ENCODE peak calls at places on chromosome 9, in nine cellular contexts. One of them, this sample, is unnamed.

GRCh38 chr9:113807173-113808061 is 68.7 kb upstream of the ZNF618 start:
- DNase-seq in prostate gland: peak; percentile 42
- DNase-seq in transverse colon: peak; percentile 53
- DNase-seq in vagina: no peak
- DNase-seq in IMR-90: peak; percentile 60
- DNase-seq in stomach: peak; percentile 60
- DNase-seq in GM12878: no peak
- DNase-seq in uterus: peak; percentile 57
- DNase-seq in upper lobe of left lung: peak; percentile 34
- DNase-seq in this sample: peak; percentile 71

GRCh38 chr9:69549310-69550202 is 122.6 kb downstream of the APBA1 start:
- DNase-seq in prostate gland: peak; percentile 23
- DNase-seq in upper lobe of left lung: no peak
- DNase-seq in transverse colon: no peak
- DNase-seq in IMR-90: peak; percentile 61
- DNase-seq in GM12878: no peak
- DNase-seq in stomach: no peak
- DNase-seq in uterus: no peak
- DNase-seq in vagina: no peak
- DNase-seq in this sample: peak; percentile 41

GRCh38 chr9:4137755-4138154 is 162.1 kb downstream of the GLIS3 start:
- DNase-seq in vagina: no peak
- DNase-seq in stomach: no peak
- DNase-seq in upper lobe of left lung: no peak
- DNase-seq in transverse colon: no peak
- DNase-seq in GM12878: no peak
- DNase-seq in IMR-90: peak; percentile 87
- DNase-seq in prostate gland: no peak
- DNase-seq in uterus: no peak
- DNase-seq in this sample: peak; percentile 21

GRCh38 chr9:94861589-94862241 is 135.2 kb downstream of the AOPEP start:
- DNase-seq in uterus: no peak
- DNase-seq in vagina: no peak
- DNase-seq in stomach: no peak
- DNase-seq in prostate gland: no peak
- DNase-seq in IMR-90: peak; percentile 85
- DNase-seq in GM12878: no peak
- DNase-seq in transverse colon: no peak
- DNase-seq in upper lobe of left lung: no peak
- DNase-seq in this sample: peak; percentile 52

GRCh38 chr9:122389799-122390481 is 19.1 kb downstream of the PTGS1 start:
- DNase-seq in uterus: no peak
- DNase-seq in transverse colon: no peak
- DNase-seq in upper lobe of left lung: peak; percentile 36
- DNase-seq in stomach: peak; percentile 70
- DNase-seq in prostate gland: peak; percentile 63
- DNase-seq in GM12878: no peak
- DNase-seq in IMR-90: no peak
- DNase-seq in vagina: peak; percentile 71
- DNase-seq in this sample: peak; percentile 66

GRCh38 chr9:108854641-108855528 is 901 bp downstream of the ACTL7B start:
- DNase-seq in uterus: no peak
- DNase-seq in vagina: no peak
- DNase-seq in upper lobe of left lung: no peak
- DNase-seq in stomach: no peak
- DNase-seq in transverse colon: no peak
- DNase-seq in GM12878: no peak
- DNase-seq in IMR-90: no peak
- DNase-seq in prostate gland: no peak
- DNase-seq in this sample: no peak

GRCh38 chr9:19999491-20000057 is 210.7 kb upstream of the SLC24A2 start:
- DNase-seq in stomach: no peak
- DNase-seq in vagina: no peak
- DNase-seq in transverse colon: no peak
- DNase-seq in IMR-90: peak; percentile 87
- DNase-seq in uterus: no peak
- DNase-seq in upper lobe of left lung: no peak
- DNase-seq in prostate gland: no peak
- DNase-seq in GM12878: peak; percentile 92
- DNase-seq in this sample: peak; percentile 53

GRCh38 chr9:35771943-35772342 is 17.9 kb upstream of the MSMP start:
- DNase-seq in transverse colon: peak; percentile 32
- DNase-seq in GM12878: no peak
- DNase-seq in IMR-90: no peak
- DNase-seq in stomach: no peak
- DNase-seq in vagina: no peak
- DNase-seq in prostate gland: no peak
- DNase-seq in uterus: no peak
- DNase-seq in upper lobe of left lung: no peak
- DNase-seq in this sample: no peak

GRCh38 chr9:26175264-26175663 is 497.0 kb upstream of the TUSC1 start:
- DNase-seq in prostate gland: no peak
- DNase-seq in upper lobe of left lung: no peak
- DNase-seq in transverse colon: no peak
- DNase-seq in IMR-90: no peak
- DNase-seq in uterus: no peak
- DNase-seq in GM12878: no peak
- DNase-seq in stomach: no peak
- DNase-seq in vagina: no peak
- DNase-seq in this sample: no peak

GRCh38 chr9:117224676-117225075 is 190.2 kb downstream of the ASTN2 start:
- DNase-seq in IMR-90: no peak
- DNase-seq in GM12878: no peak
- DNase-seq in stomach: no peak
- DNase-seq in transverse colon: no peak
- DNase-seq in prostate gland: no peak
- DNase-seq in uterus: no peak
- DNase-seq in vagina: no peak
- DNase-seq in upper lobe of left lung: no peak
- DNase-seq in this sample: peak; percentile 4

DNA sequence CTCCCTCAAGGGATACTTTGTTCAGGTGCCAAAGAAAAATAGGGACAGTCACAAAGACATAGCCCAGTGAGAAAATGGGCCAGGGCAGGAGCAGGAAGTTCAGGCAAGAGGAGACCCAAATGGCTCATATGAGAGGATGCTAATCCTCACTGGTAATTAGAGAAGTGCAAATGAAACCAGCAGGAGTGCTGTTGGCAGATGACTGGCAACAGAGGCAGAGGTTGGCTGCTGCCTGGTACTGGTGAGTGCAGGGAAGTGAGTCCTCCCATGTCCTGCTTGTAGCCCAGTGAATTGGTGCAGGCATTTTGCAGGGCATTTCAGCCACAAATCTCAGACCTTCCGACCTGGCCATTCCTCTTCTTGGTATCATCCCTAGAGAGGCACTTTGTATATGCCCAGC is 23.5 kb downstream of the ODF2 start:
- DNase-seq in GM12878: no peak
- DNase-seq in upper lobe of left lung: no peak
- DNase-seq in vagina: no peak
- DNase-seq in transverse colon: no peak
- DNase-seq in prostate gland: no peak
- DNase-seq in IMR-90: no peak
- DNase-seq in stomach: no peak
- DNase-seq in uterus: no peak
- DNase-seq in this sample: no peak
- TF ChIP-seq POLR2A in GM12878: no peak
- TF ChIP-seq POLR2A in upper lobe of left lung: no peak
- TF ChIP-seq POLR2A in vagina: no peak
- TF ChIP-seq POLR2A in transverse colon: no peak
- TF ChIP-seq POLR2A in prostate gland: no peak
- TF ChIP-seq POLR2A in IMR-90: no peak
- TF ChIP-seq POLR2A in stomach: no peak
- TF ChIP-seq POLR2A in uterus: no peak
- TF ChIP-seq POLR2A in this sample: no peak

DNA sequence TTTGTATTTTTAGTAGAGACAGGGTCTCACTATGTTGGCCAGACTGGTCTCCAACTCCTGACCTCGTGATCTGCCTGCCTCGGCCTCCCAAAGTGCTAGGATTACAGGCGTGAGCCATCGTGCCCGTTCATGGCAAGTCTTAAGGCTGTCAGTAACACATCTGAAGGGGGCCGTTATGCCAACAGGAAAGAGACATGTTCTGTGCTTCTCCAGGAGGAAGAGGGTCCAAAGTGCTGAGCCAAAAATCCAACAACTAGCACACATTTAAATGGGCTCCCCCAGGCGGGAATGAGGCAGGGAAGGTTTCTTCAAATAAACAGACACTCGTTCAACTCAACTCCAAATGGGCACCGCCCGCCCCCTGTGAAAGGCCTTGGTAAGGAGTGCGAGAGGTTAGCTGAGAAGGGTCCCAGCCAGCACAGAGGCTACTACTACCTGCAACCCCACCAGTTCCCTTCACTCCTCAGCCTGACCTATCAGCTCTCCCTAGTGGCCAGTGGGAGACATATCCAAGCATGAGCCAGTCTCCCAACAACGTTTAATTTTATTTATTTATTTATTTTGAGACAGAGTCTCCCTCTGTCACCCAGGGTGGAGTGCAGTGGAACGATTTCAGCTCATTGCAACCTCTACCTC is 84.1 kb upstream of the DMRT1 start:
- DNase-seq in transverse colon: peak; percentile 23
- DNase-seq in stomach: no peak
- DNase-seq in uterus: no peak
- DNase-seq in prostate gland: peak; percentile 29
- DNase-seq in GM12878: no peak
- DNase-seq in upper lobe of left lung: peak; percentile 28
- DNase-seq in IMR-90: peak; percentile 67
- DNase-seq in vagina: no peak
- DNase-seq in this sample: peak; percentile 95
- TF ChIP-seq CTCF in transverse colon: peak; percentile 54
- TF ChIP-seq CTCF in stomach: peak; percentile 55
- TF ChIP-seq CTCF in uterus: peak; percentile 51
- TF ChIP-seq CTCF in prostate gland: no peak
- TF ChIP-seq CTCF in GM12878: peak; percentile 26
- TF ChIP-seq CTCF in upper lobe of left lung: peak; percentile 43
- TF ChIP-seq CTCF in IMR-90: peak; percentile 64
- TF ChIP-seq CTCF in vagina: peak; percentile 44
- TF ChIP-seq CTCF in this sample: peak; percentile 84

DNA sequence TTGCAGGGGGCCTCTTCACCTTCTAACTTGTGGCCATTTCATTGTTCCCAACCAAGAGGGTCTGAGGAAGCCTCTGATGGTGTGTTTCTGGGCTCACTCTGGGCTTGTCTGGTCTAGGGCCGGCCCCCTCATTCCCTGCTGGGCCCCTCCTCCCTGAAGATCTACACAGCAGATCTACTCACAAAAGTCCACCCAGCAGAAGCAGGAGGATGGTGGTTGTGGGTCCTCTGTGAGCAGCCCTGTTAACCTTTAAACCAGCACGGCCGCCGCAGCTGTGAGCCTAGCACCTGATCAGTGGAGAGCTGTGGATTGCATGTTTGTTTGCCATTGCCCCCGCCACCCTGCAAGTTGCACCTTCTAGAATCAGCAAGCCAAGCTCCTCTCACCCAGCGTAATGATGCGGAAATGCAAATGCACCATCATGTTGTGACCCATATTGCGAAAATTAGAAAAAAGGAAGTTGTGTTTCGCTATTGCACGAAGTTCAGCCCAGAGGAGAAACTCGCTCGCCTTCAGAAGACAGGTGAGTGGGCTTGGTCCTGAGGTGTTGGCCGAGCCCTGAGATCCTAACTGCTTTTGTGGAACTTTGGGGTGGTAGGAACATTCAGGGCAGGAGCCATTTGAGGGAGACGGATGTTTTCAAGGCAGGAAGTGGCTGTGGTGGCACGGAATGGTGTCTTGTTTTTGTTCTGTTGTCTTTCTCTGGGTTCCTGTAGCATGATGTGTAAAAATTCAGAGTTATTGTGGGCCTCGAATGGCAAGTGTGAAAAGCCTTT is 16.7 kb downstream of the FGD3 start:
- DNase-seq in vagina: no peak
- DNase-seq in stomach: peak; percentile 49
- DNase-seq in uterus: no peak
- DNase-seq in upper lobe of left lung: peak; percentile 71
- DNase-seq in IMR-90: no peak
- DNase-seq in transverse colon: peak; percentile 59
- DNase-seq in prostate gland: no peak
- DNase-seq in GM12878: peak; percentile 80
- DNase-seq in this sample: peak; percentile 91
- TF ChIP-seq POLR2A in vagina: no peak
- TF ChIP-seq POLR2A in stomach: no peak
- TF ChIP-seq POLR2A in uterus: no peak
- TF ChIP-seq POLR2A in upper lobe of left lung: peak; percentile 52
- TF ChIP-seq POLR2A in IMR-90: no peak
- TF ChIP-seq POLR2A in transverse colon: peak; percentile 54
- TF ChIP-seq POLR2A in prostate gland: no peak
- TF ChIP-seq POLR2A in GM12878: peak; percentile 83
- TF ChIP-seq POLR2A in this sample: no peak

GRCh38 chr9:77021928-77022782 is 2.7 kb downstream of the FOXB2 start:
- DNase-seq in IMR-90: no peak
- DNase-seq in GM12878: no peak
- DNase-seq in vagina: no peak
- DNase-seq in upper lobe of left lung: no peak
- DNase-seq in uterus: no peak
- DNase-seq in prostate gland: no peak
- DNase-seq in stomach: no peak
- DNase-seq in transverse colon: no peak
- DNase-seq in this sample: no peak

GRCh38 chr9:77021289-77021927 is 2.0 kb downstream of the FOXB2 start:
- DNase-seq in prostate gland: no peak
- DNase-seq in GM12878: no peak
- DNase-seq in upper lobe of left lung: no peak
- DNase-seq in transverse colon: no peak
- DNase-seq in IMR-90: no peak
- DNase-seq in stomach: no peak
- DNase-seq in uterus: no peak
- DNase-seq in vagina: no peak
- DNase-seq in this sample: no peak

GRCh38 chr9:77023726-77024125 is 4.3 kb downstream of the FOXB2 start:
- DNase-seq in IMR-90: no peak
- DNase-seq in stomach: no peak
- DNase-seq in vagina: no peak
- DNase-seq in prostate gland: no peak
- DNase-seq in GM12878: no peak
- DNase-seq in transverse colon: no peak
- DNase-seq in uterus: no peak
- DNase-seq in upper lobe of left lung: no peak
- DNase-seq in this sample: no peak

GRCh38 chr9:77025146-77025545 is 5.7 kb downstream of the FOXB2 start:
- DNase-seq in transverse colon: no peak
- DNase-seq in IMR-90: no peak
- DNase-seq in GM12878: no peak
- DNase-seq in prostate gland: no peak
- DNase-seq in upper lobe of left lung: no peak
- DNase-seq in stomach: no peak
- DNase-seq in vagina: no peak
- DNase-seq in uterus: no peak
- DNase-seq in this sample: no peak

DNA sequence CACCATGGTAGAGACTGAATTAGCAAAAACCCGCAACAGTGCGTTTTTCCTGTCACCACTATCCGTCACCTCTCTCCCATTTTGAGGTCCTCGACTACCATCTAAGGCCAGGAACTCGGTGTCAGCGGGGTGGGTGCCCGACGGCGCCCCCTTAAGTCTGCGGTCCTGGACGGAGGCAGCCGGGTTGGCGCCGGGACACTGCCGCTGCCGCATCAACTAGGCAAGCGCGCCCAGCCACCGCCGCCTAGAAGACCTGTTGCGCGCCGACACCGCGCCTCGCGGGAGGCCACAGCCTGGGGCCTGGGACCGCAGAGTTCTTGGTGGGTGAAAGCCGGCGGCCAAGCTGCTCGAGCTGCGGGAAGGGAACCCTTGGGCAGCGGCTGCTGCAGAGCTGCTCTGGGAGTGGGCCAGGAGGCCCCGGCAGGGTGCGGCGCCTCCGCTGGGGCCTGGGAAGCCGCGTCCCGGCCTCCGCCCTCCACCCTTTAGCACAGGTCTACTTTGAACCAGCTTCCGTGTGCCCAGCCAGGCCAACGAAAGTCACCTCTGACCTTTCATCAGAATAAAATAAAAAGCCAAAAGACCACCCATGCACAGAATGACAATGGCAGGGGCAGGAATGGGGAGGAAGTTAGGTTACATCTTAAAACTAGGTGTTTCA is 3.5 kb downstream of the FOXB2 start:
- DNase-seq in upper lobe of left lung: no peak
- DNase-seq in vagina: no peak
- DNase-seq in transverse colon: no peak
- DNase-seq in uterus: no peak
- DNase-seq in IMR-90: no peak
- DNase-seq in stomach: no peak
- DNase-seq in prostate gland: no peak
- DNase-seq in GM12878: no peak
- DNase-seq in this sample: no peak
- TF ChIP-seq CTCF in upper lobe of left lung: no peak
- TF ChIP-seq CTCF in vagina: no peak
- TF ChIP-seq CTCF in transverse colon: no peak
- TF ChIP-seq CTCF in uterus: no peak
- TF ChIP-seq CTCF in IMR-90: no peak
- TF ChIP-seq CTCF in stomach: no peak
- TF ChIP-seq CTCF in prostate gland: no peak
- TF ChIP-seq CTCF in GM12878: no peak
- TF ChIP-seq CTCF in this sample: no peak